ENCODE peak calls at places on chromosomes 2 and 18, in four cellular contexts. One of them, this sample, is unnamed.

GRCh38 chr18:58556333-58557012 is 72.4 kb downstream of the ALPK2 start:
- DNase-seq in HCT116: no peak
- DNase-seq in SJSA1: no peak
- DNase-seq in GM23248: no peak
- DNase-seq in this sample: no peak

GRCh38 chr2:199488772-199489400 is 31.1 kb upstream of the SATB2 start:
- DNase-seq in HCT116: peak; percentile 60
- DNase-seq in SJSA1: peak; percentile 54
- DNase-seq in GM23248: peak; percentile 70
- DNase-seq in this sample: no peak

GRCh38 chr2:215693999-215694356 is 258.1 kb upstream of the FN1 start:
- DNase-seq in HCT116: no peak
- DNase-seq in SJSA1: no peak
- DNase-seq in GM23248: no peak
- DNase-seq in this sample: no peak

GRCh38 chr2:71360434-71360975 is 28.9 kb downstream of the ZNF638 start:
- DNase-seq in HCT116: no peak
- DNase-seq in SJSA1: no peak
- DNase-seq in GM23248: no peak
- DNase-seq in this sample: no peak

GRCh38 chr2:226909131-226909530 is 73.3 kb downstream of the RHBDD1 start:
- DNase-seq in HCT116: no peak
- DNase-seq in SJSA1: no peak
- DNase-seq in GM23248: no peak
- DNase-seq in this sample: no peak

GRCh38 chr2:73268831-73269685 is 15.2 kb downstream of the FBXO41 start:
- DNase-seq in HCT116: peak; percentile 82
- DNase-seq in SJSA1: no peak
- DNase-seq in GM23248: peak; percentile 50
- DNase-seq in this sample: no peak

GRCh38 chr2:140654565-140654964 is 1476.3 kb downstream of the LRP1B start:
- DNase-seq in HCT116: no peak
- DNase-seq in SJSA1: no peak
- DNase-seq in GM23248: no peak
- DNase-seq in this sample: no peak

GRCh38 chr18:61609131-61609530 is 275.9 kb downstream of the CDH20 start:
- DNase-seq in HCT116: no peak
- DNase-seq in SJSA1: no peak
- DNase-seq in GM23248: peak; percentile 47
- DNase-seq in this sample: no peak

GRCh38 chr2:133393881-133394280 is 174.4 kb downstream of the NCKAP5 start:
- DNase-seq in HCT116: no peak
- DNase-seq in SJSA1: no peak
- DNase-seq in GM23248: no peak
- DNase-seq in this sample: no peak

GRCh38 chr18:14941792-14942191 is 193.8 kb downstream of the ANKRD30B start:
- DNase-seq in HCT116: no peak
- DNase-seq in SJSA1: no peak
- DNase-seq in GM23248: no peak
- DNase-seq in this sample: no peak

GRCh38 chr2:200795044-200795443 is 16.7 kb upstream of the BZW1 start:
- DNase-seq in HCT116: no peak
- DNase-seq in SJSA1: no peak
- DNase-seq in GM23248: peak; percentile 34
- DNase-seq in this sample: no peak

GRCh38 chr2:103526757-103527156 is 764.9 kb downstream of the TMEM182 start:
- DNase-seq in HCT116: no peak
- DNase-seq in SJSA1: no peak
- DNase-seq in GM23248: no peak
- DNase-seq in this sample: no peak

GRCh38 chr2:176098366-176099158 is 1.0 kb upstream of the HOXD12 start:
- DNase-seq in HCT116: no peak
- DNase-seq in SJSA1: peak; percentile 64
- DNase-seq in GM23248: peak; percentile 53
- DNase-seq in this sample: no peak

GRCh38 chr2:57460875-57461274 is 585.7 kb upstream of the VRK2 start:
- DNase-seq in HCT116: no peak
- DNase-seq in SJSA1: no peak
- DNase-seq in GM23248: no peak
- DNase-seq in this sample: no peak

GRCh38 chr2:240962371-240963064 is 35.9 kb upstream of the SNED1 start:
- DNase-seq in HCT116: no peak
- DNase-seq in SJSA1: peak; percentile 37
- DNase-seq in GM23248: peak; percentile 53
- DNase-seq in this sample: peak; percentile 82

GRCh38 chr2:14569294-14569693 is 63.2 kb upstream of the LRATD1 start:
- DNase-seq in HCT116: no peak
- DNase-seq in SJSA1: no peak
- DNase-seq in GM23248: no peak
- DNase-seq in this sample: no peak

GRCh38 chr2:25365241-25365640 is 23.5 kb upstream of the DNMT3A start:
- DNase-seq in HCT116: no peak
- DNase-seq in SJSA1: no peak
- DNase-seq in GM23248: no peak
- DNase-seq in this sample: no peak

GRCh38 chr2:181411105-181411849 is 45.9 kb upstream of the ITGA4 start:
- DNase-seq in HCT116: no peak
- DNase-seq in SJSA1: no peak
- DNase-seq in GM23248: no peak
- DNase-seq in this sample: peak; percentile 58

GRCh38 chr2:41579811-41580210 is 468.0 kb upstream of the PKDCC start:
- DNase-seq in HCT116: no peak
- DNase-seq in SJSA1: no peak
- DNase-seq in GM23248: no peak
- DNase-seq in this sample: no peak

GRCh38 chr2:191150451-191151314 is at the start of gene STAT4:
- DNase-seq in HCT116: peak; percentile 57
- DNase-seq in SJSA1: no peak
- DNase-seq in GM23248: peak; percentile 66
- DNase-seq in this sample: peak; percentile 69

GRCh38 chr2:144890828-144891227 is 370.9 kb upstream of the ZEB2 start:
- DNase-seq in HCT116: peak; percentile 37
- DNase-seq in SJSA1: no peak
- DNase-seq in GM23248: peak; percentile 51
- DNase-seq in this sample: no peak

GRCh38 chr2:221124542-221125235 is 447.4 kb downstream of the EPHA4 start:
- DNase-seq in HCT116: no peak
- DNase-seq in SJSA1: no peak
- DNase-seq in GM23248: peak; percentile 52
- DNase-seq in this sample: no peak

GRCh38 chr2:29238497-29238896 is 123.3 kb downstream of the CLIP4 start:
- DNase-seq in HCT116: peak; percentile 26
- DNase-seq in SJSA1: peak; percentile 56
- DNase-seq in GM23248: peak; percentile 63
- DNase-seq in this sample: no peak

GRCh38 chr2:63053889-63054725 is 3.5 kb downstream of the OTX1 start:
- DNase-seq in HCT116: no peak
- DNase-seq in SJSA1: no peak
- DNase-seq in GM23248: peak; percentile 27
- DNase-seq in this sample: no peak

GRCh38 chr18:10417679-10418078 is 36.8 kb upstream of the APCDD1 start:
- DNase-seq in HCT116: no peak
- DNase-seq in SJSA1: no peak
- DNase-seq in GM23248: no peak
- DNase-seq in this sample: no peak

GRCh38 chr2:96537734-96538486 is 1.4 kb downstream of the ARID5A start:
- DNase-seq in HCT116: no peak
- DNase-seq in SJSA1: no peak
- DNase-seq in GM23248: peak; percentile 39
- DNase-seq in this sample: no peak

GRCh38 chr2:199798881-199799580 is 52.0 kb downstream of the FTCDNL1 start:
- DNase-seq in HCT116: no peak
- DNase-seq in SJSA1: no peak
- DNase-seq in GM23248: peak; percentile 23
- DNase-seq in this sample: no peak

GRCh38 chr2:38947241-38948239 is 57.9 kb downstream of the ARHGEF33 start:
- DNase-seq in HCT116: peak; percentile 82
- DNase-seq in SJSA1: peak; percentile 75
- DNase-seq in GM23248: peak; percentile 83
- DNase-seq in this sample: peak; percentile 84

GRCh38 chr2:177281400-177282021 is 17.0 kb upstream of the NFE2L2 start:
- DNase-seq in HCT116: no peak
- DNase-seq in SJSA1: no peak
- DNase-seq in GM23248: no peak
- DNase-seq in this sample: peak; percentile 74

GRCh38 chr2:48479923-48480322 is 50.0 kb upstream of the STON1 start:
- DNase-seq in HCT116: no peak
- DNase-seq in SJSA1: no peak
- DNase-seq in GM23248: no peak
- DNase-seq in this sample: no peak

GRCh38 chr2:66508358-66509071 is 73.6 kb downstream of the MEIS1 start:
- DNase-seq in HCT116: no peak
- DNase-seq in SJSA1: no peak
- DNase-seq in GM23248: peak; percentile 58
- DNase-seq in this sample: no peak

GRCh38 chr2:109516445-109517117 is 97.2 kb downstream of the SEPTIN10 start:
- DNase-seq in HCT116: peak; percentile 33
- DNase-seq in SJSA1: peak; percentile 69
- DNase-seq in GM23248: peak; percentile 50
- DNase-seq in this sample: no peak

DNA sequence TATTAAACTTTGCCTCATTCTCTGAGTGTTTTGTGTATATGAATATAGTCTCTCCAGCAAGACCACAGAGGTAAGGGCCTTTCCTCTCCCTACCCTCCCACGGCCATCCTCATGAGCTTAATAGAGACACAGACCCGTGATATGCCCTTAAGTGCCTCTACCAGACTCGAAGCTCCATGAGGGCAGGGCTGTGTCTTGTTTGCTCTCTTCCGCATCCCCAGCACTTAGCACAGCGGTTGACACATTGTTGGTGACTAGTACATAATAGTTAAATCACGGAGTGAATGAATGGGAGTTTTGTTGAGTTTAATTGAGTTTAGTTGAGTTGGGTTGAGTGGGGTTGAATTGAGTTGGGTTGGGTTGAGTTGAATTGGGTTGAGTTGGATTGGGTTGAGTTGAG is 122.3 kb downstream of the ZFP36L2 start:
- DNase-seq in HCT116: no peak
- DNase-seq in SJSA1: no peak
- DNase-seq in GM23248: no peak
- DNase-seq in this sample: no peak
- H3K4me1 ChIP-seq in HCT116: peaks cover 3% of the 10 kb centered on the region
- H3K4me1 ChIP-seq in SJSA1: peaks cover 36% of the 10 kb centered on the region
- H3K4me1 ChIP-seq in GM23248: peaks cover 16% of the 10 kb centered on the region
- H3K4me1 ChIP-seq in this sample: no peaks in the 10 kb centered on the region

DNA sequence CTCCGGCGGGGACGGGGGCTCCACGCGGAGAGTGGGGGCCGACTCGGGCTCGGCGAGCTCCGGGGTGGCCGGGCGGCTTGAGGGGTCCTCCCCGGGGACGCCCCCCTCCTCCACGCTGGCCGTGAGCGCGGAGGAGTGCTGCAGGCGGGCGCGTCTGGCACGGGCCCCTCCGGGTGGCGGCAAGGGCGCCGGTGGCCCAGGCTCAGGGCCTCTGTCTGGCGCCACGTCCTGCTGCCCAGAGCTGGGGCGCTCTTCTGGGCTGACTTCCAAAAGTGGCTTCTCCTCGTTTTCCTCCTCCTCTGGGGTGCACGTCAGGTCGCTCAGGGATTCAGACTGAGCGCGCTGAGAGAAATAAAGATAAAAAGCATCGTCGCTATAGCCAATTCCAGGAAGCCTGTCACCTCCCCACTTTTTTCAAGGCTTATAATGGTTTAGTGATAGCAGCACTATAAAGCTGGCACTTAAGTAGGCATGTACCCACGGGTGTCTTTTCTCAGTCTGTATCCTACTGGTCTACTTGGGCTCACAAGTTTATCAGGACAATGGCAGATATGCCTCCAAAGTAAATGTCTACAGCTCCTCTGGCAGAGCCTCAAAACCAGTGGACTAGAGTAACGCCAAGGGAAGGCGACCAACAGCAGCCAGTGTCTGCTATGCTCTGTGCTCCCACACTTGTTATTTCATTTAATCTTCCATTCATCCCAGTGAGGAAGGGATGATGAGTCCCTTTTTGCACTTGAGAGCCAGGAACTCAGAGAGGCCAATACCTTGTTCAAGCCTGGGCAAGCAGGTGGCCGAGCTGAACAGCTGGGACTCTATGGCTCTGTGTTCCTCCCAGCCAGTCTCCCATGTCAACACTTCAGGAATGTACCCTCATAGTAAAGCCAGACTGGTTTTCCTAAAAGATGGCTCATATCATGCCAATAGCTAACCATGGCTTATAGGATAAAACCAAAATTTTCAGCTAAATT is 92.5 kb upstream of the MGAT4A start:
- DNase-seq in HCT116: no peak
- DNase-seq in SJSA1: no peak
- DNase-seq in GM23248: no peak
- DNase-seq in this sample: no peak
- H3K4me3 ChIP-seq in HCT116: no peak overlapping the region
- H3K4me3 ChIP-seq in SJSA1: no peak overlapping the region
- H3K4me3 ChIP-seq in GM23248: no peak overlapping the region
- H3K4me3 ChIP-seq in this sample: peak overlapping the region; percentile 56

DNA sequence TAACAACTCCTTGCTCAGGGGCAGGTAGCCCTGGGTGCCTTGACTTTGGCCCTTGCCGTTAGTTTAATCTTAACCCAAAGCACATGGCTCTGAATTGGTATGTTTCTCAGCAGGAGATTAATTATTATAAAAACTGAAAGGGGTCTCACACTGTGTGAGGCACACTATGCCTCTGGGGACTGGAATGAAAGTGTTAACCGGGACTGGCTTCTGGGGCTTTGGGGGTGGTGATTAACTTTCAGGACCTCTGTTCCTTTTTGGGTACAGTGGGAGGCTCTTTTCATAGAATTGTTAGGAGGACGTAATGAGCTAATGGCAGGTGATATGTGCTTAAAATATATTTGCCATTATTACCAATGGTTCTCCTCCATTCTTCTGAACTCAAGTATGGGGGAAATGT is 5.1 kb downstream of the MERTK start:
- DNase-seq in HCT116: no peak
- DNase-seq in SJSA1: no peak
- DNase-seq in GM23248: no peak
- DNase-seq in this sample: no peak
- H3K4me1 ChIP-seq in HCT116: peaks cover 10% of the 10 kb centered on the region
- H3K4me1 ChIP-seq in SJSA1: peaks cover 12% of the 10 kb centered on the region
- H3K4me1 ChIP-seq in GM23248: no peaks in the 10 kb centered on the region
- H3K4me1 ChIP-seq in this sample: peaks cover 3% of the 10 kb centered on the region

GRCh38 chr2:235661538-235661937 is 167.7 kb downstream of the AGAP1 start:
- DNase-seq in HCT116: no peak
- DNase-seq in SJSA1: no peak
- DNase-seq in GM23248: no peak
- DNase-seq in this sample: no peak

GRCh38 chr2:235661136-235661535 is 167.3 kb downstream of the AGAP1 start:
- DNase-seq in HCT116: no peak
- DNase-seq in SJSA1: no peak
- DNase-seq in GM23248: no peak
- DNase-seq in this sample: no peak

GRCh38 chr2:235658371-235659174 is 164.7 kb downstream of the AGAP1 start:
- DNase-seq in HCT116: no peak
- DNase-seq in SJSA1: no peak
- DNase-seq in GM23248: no peak
- DNase-seq in this sample: no peak

GRCh38 chr2:235660484-235661081 is 166.7 kb downstream of the AGAP1 start:
- DNase-seq in HCT116: no peak
- DNase-seq in SJSA1: no peak
- DNase-seq in GM23248: peak; percentile 32
- DNase-seq in this sample: no peak

GRCh38 chr2:235659767-235660322 is 166.0 kb downstream of the AGAP1 start:
- DNase-seq in HCT116: no peak
- DNase-seq in SJSA1: peak; percentile 95
- DNase-seq in GM23248: peak; percentile 95
- DNase-seq in this sample: no peak
- H3K4me3 ChIP-seq in HCT116: no peak overlapping the region
- H3K4me3 ChIP-seq in SJSA1: no peak overlapping the region
- H3K4me3 ChIP-seq in GM23248: no peak overlapping the region
- H3K4me3 ChIP-seq in this sample: no peak overlapping the region

This sample was measured in aorta.